ENCODE peak calls at places on chromosomes 13 and 19, in eight cellular contexts. L is activated CD8-positive, alpha-beta memory T cell treated with anti-CD3 and anti-CD28 coated beads for 48 hours; D is foreskin fibroblast; I is stimulated activated CD8-positive, alpha-beta memory T cell treated with anti-CD3 and anti-CD28 coated beads, Interleukin-15, amount 100 ng/mL, for 1 hour; T is germinal center; Y is glutamatergic neuron; O is retina; N is NCI-H748 treated with DMSO at 0.1 percent for 48 hours. P is an unnamed sample.

GRCh38 chr19:23118400-23118799 is 1.6 kb downstream of the ZNF730 start:
- DNase-seq in L (no peak), D (no peak), I (no peak), T (no peak), Y (peak; percentile 26), O (peak; percentile 31), N (no peak), P (no peak)

GRCh38 chr19:29845576-29846176 is 33.9 kb downstream of the CCNE1 start:
- DNase-seq in L (peak; percentile 30), D (peak; percentile 26), I (no peak), T (peak; percentile 36), Y (no peak), O (no peak), N (peak; percentile 58), P (no peak)

GRCh38 chr19:18894254-18895037 is 1.5 kb downstream of the CERS1 start:
- DNase-seq in L (no peak), D (no peak), I (no peak), T (no peak), Y (peak; percentile 83), O (peak; percentile 83), N (peak; percentile 38), P (no peak)

GRCh38 chr13:97259787-97260641 is 37.9 kb downstream of the MBNL2 start:
- DNase-seq in L (no peak), D (no peak), I (no peak), T (no peak), Y (no peak), O (no peak), N (no peak), P (no peak)

GRCh38 chr19:2413629-2414028 is 13.8 kb downstream of the TIMM13 start:
- DNase-seq in L (no peak), D (no peak), I (no peak), T (no peak), Y (no peak), O (no peak), N (no peak), P (no peak)

GRCh38 chr13:46179576-46180368 is 2.2 kb downstream of the LCP1 start:
- DNase-seq in L (peak; percentile 54), D (no peak), I (peak; percentile 68), T (peak; percentile 50), Y (no peak), O (no peak), N (no peak), P (no peak)

GRCh38 chr13:24159362-24159761 is 1.2 kb upstream of the SPATA13 start:
- DNase-seq in L (no peak), D (no peak), I (no peak), T (no peak), Y (no peak), O (no peak), N (no peak), P (no peak)

GRCh38 chr19:52227980-52228379 is 38.1 kb downstream of the PPP2R1A start:
- DNase-seq in L (no peak), D (no peak), I (no peak), T (no peak), Y (no peak), O (no peak), N (no peak), P (no peak)

GRCh38 chr13:106063591-106064308 is 471.7 kb downstream of the EFNB2 start:
- DNase-seq in L (no peak), D (peak; percentile 50), I (no peak), T (no peak), Y (no peak), O (no peak), N (no peak), P (no peak)

GRCh38 chr13:113002206-113002821 is 33.3 kb downstream of the MCF2L start:
- DNase-seq in L (no peak), D (no peak), I (no peak), T (no peak), Y (no peak), O (peak; percentile 92), N (peak; percentile 71), P (no peak)

GRCh38 chr13:104773775-104774174 is 1707.6 kb upstream of the SLC10A2 start:
- DNase-seq in L (no peak), D (peak; percentile 32), I (no peak), T (no peak), Y (no peak), O (peak; percentile 37), N (no peak), P (no peak)

GRCh38 chr19:45424191-45425058 is 708 bp upstream of the ERCC1 start:
- DNase-seq in L (no peak), D (peak; percentile 97), I (no peak), T (no peak), Y (no peak), O (no peak), N (peak; percentile 70), P (no peak)

GRCh38 chr19:49591731-49592485 is 926 bp downstream of the PRR12 start:
- DNase-seq in L (no peak), D (no peak), I (no peak), T (peak; percentile 62), Y (peak; percentile 56), O (peak; percentile 80), N (no peak), P (no peak)

GRCh38 chr19:20999731-21000352 is 20.6 kb upstream of the ZNF430 start:
- DNase-seq in L (peak; percentile 59), D (peak; percentile 57), I (peak; percentile 63), T (peak; percentile 99), Y (peak; percentile 83), O (peak; percentile 97), N (peak; percentile 71), P (no peak)

GRCh38 chr19:5805465-5806132 is 732 bp downstream of the NRTN start:
- DNase-seq in L (no peak), D (no peak), I (peak; percentile 34), T (peak; percentile 75), Y (peak; percentile 93), O (peak; percentile 78), N (peak; percentile 25), P (no peak)

GRCh38 chr13:75850915-75851314 is 214.8 kb downstream of the LMO7 start:
- DNase-seq in L (no peak), D (no peak), I (no peak), T (no peak), Y (no peak), O (no peak), N (no peak), P (no peak)

GRCh38 chr19:47239152-47239551 is 8.2 kb upstream of the BBC3 start:
- DNase-seq in L (no peak), D (no peak), I (no peak), T (no peak), Y (no peak), O (no peak), N (no peak), P (no peak)

GRCh38 chr13:25701304-25701703 is 329.5 kb downstream of the ATP8A2 start:
- DNase-seq in L (no peak), D (no peak), I (no peak), T (no peak), Y (no peak), O (no peak), N (no peak), P (no peak)

GRCh38 chr19:52453324-52454094 is at the start of gene ZNF578:
- DNase-seq in L (peak; percentile 36), D (peak; percentile 87), I (peak; percentile 32), T (peak; percentile 24), Y (peak; percentile 83), O (peak; percentile 90), N (peak; percentile 65), P (no peak)

GRCh38 chr13:30308548-30308947 is 1.2 kb upstream of the KATNAL1 start:
- DNase-seq in L (no peak), D (no peak), I (no peak), T (no peak), Y (no peak), O (no peak), N (no peak), P (no peak)

GRCh38 chr13:32255744-32256120 is 59.4 kb downstream of the ZAR1L start:
- DNase-seq in L (no peak), D (no peak), I (no peak), T (no peak), Y (no peak), O (no peak), N (peak; percentile 51), P (no peak)

GRCh38 chr13:33634526-33635111 is 183.3 kb upstream of the RFC3 start:
- DNase-seq in L (no peak), D (no peak), I (no peak), T (no peak), Y (no peak), O (peak; percentile 80), N (no peak), P (no peak)

GRCh38 chr19:41149831-41150230 is 35.6 kb downstream of the CYP2F1 start:
- DNase-seq in L (no peak), D (no peak), I (no peak), T (no peak), Y (no peak), O (no peak), N (no peak), P (no peak)

GRCh38 chr13:105965910-105966309 is 569.6 kb downstream of the EFNB2 start:
- DNase-seq in L (no peak), D (no peak), I (no peak), T (no peak), Y (no peak), O (no peak), N (no peak), P (no peak)

P was measured in GM18507.